ENCODE peak calls at places on chromosomes 12 and 14, in six cellular contexts. One of them, this sample, is unnamed.

GRCh38 chr14:23071244-23071974 is 14.1 kb upstream of the CDH24 start:
- DNase-seq in amniotic stem cell: no peak
- DNase-seq in HCT116: no peak
- DNase-seq in hepatic stellate cell: peak
- DNase-seq in T-helper 1 cell: peak
- DNase-seq in aorta: peak
- DNase-seq in this sample: no peak

GRCh38 chr12:76006028-76006916 is 25.3 kb downstream of the PHLDA1 start:
- DNase-seq in amniotic stem cell: no peak
- DNase-seq in HCT116: no peak
- DNase-seq in hepatic stellate cell: no peak
- DNase-seq in T-helper 1 cell: no peak
- DNase-seq in aorta: no peak
- DNase-seq in this sample: no peak

GRCh38 chr14:96564389-96564788 is 62.2 kb downstream of the PAPOLA start:
- DNase-seq in amniotic stem cell: no peak
- DNase-seq in HCT116: no peak
- DNase-seq in hepatic stellate cell: no peak
- DNase-seq in T-helper 1 cell: no peak
- DNase-seq in aorta: no peak
- DNase-seq in this sample: no peak

GRCh38 chr12:116276433-116277216 is 868 bp downstream of the MED13L start:
- DNase-seq in amniotic stem cell: peak
- DNase-seq in HCT116: no peak
- DNase-seq in hepatic stellate cell: peak
- DNase-seq in T-helper 1 cell: peak
- DNase-seq in aorta: peak
- DNase-seq in this sample: no peak

GRCh38 chr14:104187121-104187889 is 48.9 kb downstream of the KIF26A start:
- DNase-seq in amniotic stem cell: no peak
- DNase-seq in HCT116: no peak
- DNase-seq in hepatic stellate cell: no peak
- DNase-seq in T-helper 1 cell: no peak
- DNase-seq in aorta: no peak
- DNase-seq in this sample: no peak

GRCh38 chr12:66288121-66288520 is 14.2 kb upstream of the HELB start:
- DNase-seq in amniotic stem cell: no peak
- DNase-seq in HCT116: no peak
- DNase-seq in hepatic stellate cell: no peak
- DNase-seq in T-helper 1 cell: peak
- DNase-seq in aorta: no peak
- DNase-seq in this sample: peak

GRCh38 chr14:69328317-69328716 is 68.4 kb downstream of the GALNT16 start:
- DNase-seq in amniotic stem cell: no peak
- DNase-seq in HCT116: no peak
- DNase-seq in hepatic stellate cell: no peak
- DNase-seq in T-helper 1 cell: no peak
- DNase-seq in aorta: no peak
- DNase-seq in this sample: no peak

GRCh38 chr12:50197297-50197727 is 30.1 kb upstream of the CERS5 start:
- DNase-seq in amniotic stem cell: no peak
- DNase-seq in HCT116: no peak
- DNase-seq in hepatic stellate cell: no peak
- DNase-seq in T-helper 1 cell: no peak
- DNase-seq in aorta: no peak
- DNase-seq in this sample: no peak

GRCh38 chr14:89658977-89659670 is 242.1 kb upstream of the FOXN3 start:
- DNase-seq in amniotic stem cell: no peak
- DNase-seq in HCT116: no peak
- DNase-seq in hepatic stellate cell: no peak
- DNase-seq in T-helper 1 cell: no peak
- DNase-seq in aorta: no peak
- DNase-seq in this sample: no peak

GRCh38 chr12:12181516-12181915 is 85.3 kb downstream of the LRP6 start:
- DNase-seq in amniotic stem cell: no peak
- DNase-seq in HCT116: no peak
- DNase-seq in hepatic stellate cell: no peak
- DNase-seq in T-helper 1 cell: no peak
- DNase-seq in aorta: no peak
- DNase-seq in this sample: no peak

GRCh38 chr12:89417246-89417977 is 65.1 kb upstream of the DUSP6 start:
- DNase-seq in amniotic stem cell: no peak
- DNase-seq in HCT116: no peak
- DNase-seq in hepatic stellate cell: peak
- DNase-seq in T-helper 1 cell: no peak
- DNase-seq in aorta: no peak
- DNase-seq in this sample: no peak

GRCh38 chr12:92735131-92735721 is 32.4 kb downstream of the PLEKHG7 start:
- DNase-seq in amniotic stem cell: peak
- DNase-seq in HCT116: no peak
- DNase-seq in hepatic stellate cell: peak
- DNase-seq in T-helper 1 cell: no peak
- DNase-seq in aorta: no peak
- DNase-seq in this sample: no peak

GRCh38 chr12:30993766-30994165 is 67.2 kb downstream of the TSPAN11 start:
- DNase-seq in amniotic stem cell: no peak
- DNase-seq in HCT116: no peak
- DNase-seq in hepatic stellate cell: no peak
- DNase-seq in T-helper 1 cell: no peak
- DNase-seq in aorta: no peak
- DNase-seq in this sample: no peak

GRCh38 chr12:3333583-3333982 is 157.4 kb upstream of the PRMT8 start:
- DNase-seq in amniotic stem cell: no peak
- DNase-seq in HCT116: peak
- DNase-seq in hepatic stellate cell: no peak
- DNase-seq in T-helper 1 cell: no peak
- DNase-seq in aorta: peak
- DNase-seq in this sample: no peak

GRCh38 chr12:127355061-127355820 is 911.7 kb upstream of the TMEM132C start:
- DNase-seq in amniotic stem cell: no peak
- DNase-seq in HCT116: no peak
- DNase-seq in hepatic stellate cell: peak
- DNase-seq in T-helper 1 cell: no peak
- DNase-seq in aorta: no peak
- DNase-seq in this sample: no peak

GRCh38 chr12:26239508-26240328 is 44.3 kb downstream of the SSPN start:
- DNase-seq in amniotic stem cell: peak
- DNase-seq in HCT116: peak
- DNase-seq in hepatic stellate cell: no peak
- DNase-seq in T-helper 1 cell: no peak
- DNase-seq in aorta: peak
- DNase-seq in this sample: no peak

GRCh38 chr12:24109381-24110039 is 160.0 kb upstream of the SOX5 start:
- DNase-seq in amniotic stem cell: no peak
- DNase-seq in HCT116: no peak
- DNase-seq in hepatic stellate cell: no peak
- DNase-seq in T-helper 1 cell: peak
- DNase-seq in aorta: no peak
- DNase-seq in this sample: no peak

GRCh38 chr12:114320910-114321309 is 85.0 kb downstream of the TBX5 start:
- DNase-seq in amniotic stem cell: no peak
- DNase-seq in HCT116: no peak
- DNase-seq in hepatic stellate cell: no peak
- DNase-seq in T-helper 1 cell: no peak
- DNase-seq in aorta: no peak
- DNase-seq in this sample: no peak

GRCh38 chr14:91654836-91655235 is 77.0 kb downstream of the CATSPERB start:
- DNase-seq in amniotic stem cell: no peak
- DNase-seq in HCT116: no peak
- DNase-seq in hepatic stellate cell: no peak
- DNase-seq in T-helper 1 cell: no peak
- DNase-seq in aorta: no peak
- DNase-seq in this sample: no peak

GRCh38 chr12:109523071-109523470 is 45.6 kb downstream of the UBE3B start:
- DNase-seq in amniotic stem cell: no peak
- DNase-seq in HCT116: no peak
- DNase-seq in hepatic stellate cell: no peak
- DNase-seq in T-helper 1 cell: no peak
- DNase-seq in aorta: no peak
- DNase-seq in this sample: no peak

GRCh38 chr12:126202138-126202537 is 1136.9 kb downstream of the AACS start:
- DNase-seq in amniotic stem cell: no peak
- DNase-seq in HCT116: no peak
- DNase-seq in hepatic stellate cell: no peak
- DNase-seq in T-helper 1 cell: no peak
- DNase-seq in aorta: no peak
- DNase-seq in this sample: no peak

GRCh38 chr14:76962303-76962660 is 66.2 kb downstream of the IRF2BPL start:
- DNase-seq in amniotic stem cell: no peak
- DNase-seq in HCT116: no peak
- DNase-seq in hepatic stellate cell: no peak
- DNase-seq in T-helper 1 cell: no peak
- DNase-seq in aorta: no peak
- DNase-seq in this sample: no peak

GRCh38 chr14:37167151-37168047 is 5.0 kb downstream of the SLC25A21 start:
- DNase-seq in amniotic stem cell: no peak
- DNase-seq in HCT116: no peak
- DNase-seq in hepatic stellate cell: no peak
- DNase-seq in T-helper 1 cell: no peak
- DNase-seq in aorta: no peak
- DNase-seq in this sample: no peak

GRCh38 chr12:4151362-4152121 is 122.0 kb upstream of the CCND2 start:
- DNase-seq in amniotic stem cell: no peak
- DNase-seq in HCT116: no peak
- DNase-seq in hepatic stellate cell: no peak
- DNase-seq in T-helper 1 cell: no peak
- DNase-seq in aorta: no peak
- DNase-seq in this sample: no peak

GRCh38 chr12:104190641-104191176 is 24.9 kb upstream of the TXNRD1 start:
- DNase-seq in amniotic stem cell: no peak
- DNase-seq in HCT116: no peak
- DNase-seq in hepatic stellate cell: no peak
- DNase-seq in T-helper 1 cell: no peak
- DNase-seq in aorta: no peak
- DNase-seq in this sample: no peak

GRCh38 chr14:31877333-31877798 is 199.7 kb upstream of the ARHGAP5 start:
- DNase-seq in amniotic stem cell: no peak
- DNase-seq in HCT116: no peak
- DNase-seq in hepatic stellate cell: no peak
- DNase-seq in T-helper 1 cell: no peak
- DNase-seq in aorta: no peak
- DNase-seq in this sample: no peak

GRCh38 chr12:109760930-109761630 is 47.5 kb downstream of the FAM222A start:
- DNase-seq in amniotic stem cell: no peak
- DNase-seq in HCT116: no peak
- DNase-seq in hepatic stellate cell: no peak
- DNase-seq in T-helper 1 cell: no peak
- DNase-seq in aorta: peak
- DNase-seq in this sample: no peak

GRCh38 chr12:76568888-76569551 is 9.4 kb upstream of the OSBPL8 start:
- DNase-seq in amniotic stem cell: no peak
- DNase-seq in HCT116: no peak
- DNase-seq in hepatic stellate cell: no peak
- DNase-seq in T-helper 1 cell: no peak
- DNase-seq in aorta: no peak
- DNase-seq in this sample: no peak

GRCh38 chr12:118374909-118375308 is 1.4 kb upstream of the SUDS3 start:
- DNase-seq in amniotic stem cell: no peak
- DNase-seq in HCT116: no peak
- DNase-seq in hepatic stellate cell: no peak
- DNase-seq in T-helper 1 cell: no peak
- DNase-seq in aorta: no peak
- DNase-seq in this sample: no peak

GRCh38 chr14:33676135-33676566 is 274.7 kb downstream of the EGLN3 start:
- DNase-seq in amniotic stem cell: no peak
- DNase-seq in HCT116: peak
- DNase-seq in hepatic stellate cell: no peak
- DNase-seq in T-helper 1 cell: no peak
- DNase-seq in aorta: peak
- DNase-seq in this sample: no peak

This sample was measured in GF-D8.